ENCODE peak calls at places on chromosome 14, in nine cellular contexts. P is nephron progenitor cell; Y is T1000; O is pons; J is T-cell; U is stimulated activated CD4-positive, alpha-beta T cell treated with anti-CD3 and anti-CD28 coated beads, Interleukin-4, amount 100 ng/mL, for 24 hours; G is A549; C is activated CD4-positive, alpha-beta memory T cell treated with anti-CD3 and anti-CD28 coated beads, Interleukin-2, amount 10 ng/mL, durations not matched to agents 7 days and 5 days; X is CD4-positive, alpha-beta T cell. B is an unnamed sample.

GRCh38 chr14:26008290-26008689 is 589.5 kb downstream of the NOVA1 start:
- DNase-seq in P (no peak), Y (no peak), O (peak), J (no peak), U (no peak), G (no peak), C (no peak), X (no peak), B (no peak)

GRCh38 chr14:45135181-45135580 is 549 bp upstream of the FANCM start:
- DNase-seq in P (no peak), Y (no peak), O (no peak), J (no peak), U (no peak), G (no peak), C (no peak), X (no peak), B (no peak)

GRCh38 chr14:57987596-57988300 is 121.9 kb upstream of the SLC35F4 start:
- DNase-seq in P (no peak), Y (no peak), O (no peak), J (no peak), U (no peak), G (no peak), C (no peak), X (no peak), B (no peak)

GRCh38 chr14:54435500-54435981 is 5.6 kb downstream of the CNIH1 start:
- DNase-seq in P (no peak), Y (no peak), O (no peak), J (no peak), U (no peak), G (no peak), C (no peak), X (no peak), B (peak)

GRCh38 chr14:55051426-55052258 is at the start of gene MAPK1IP1L:
- DNase-seq in P (peak), Y (peak), O (peak), J (peak), U (peak), G (peak), C (peak), X (peak), B (peak)

GRCh38 chr14:73725116-73726024 is 11.2 kb upstream of the PNMA1 start:
- DNase-seq in P (no peak), Y (no peak), O (no peak), J (no peak), U (peak), G (no peak), C (no peak), X (no peak), B (no peak)

GRCh38 chr14:93587330-93587729 is 156.6 kb downstream of the UNC79 start:
- DNase-seq in P (no peak), Y (no peak), O (no peak), J (no peak), U (no peak), G (no peak), C (no peak), X (no peak), B (no peak)

GRCh38 chr14:59371762-59372161 is 93.4 kb downstream of the GPR135 start:
- DNase-seq in P (no peak), Y (no peak), O (no peak), J (no peak), U (no peak), G (no peak), C (no peak), X (no peak), B (no peak)

GRCh38 chr14:100282766-100283419 is 23.4 kb downstream of the SLC25A29 start:
- DNase-seq in P (no peak), Y (no peak), O (no peak), J (no peak), U (no peak), G (no peak), C (no peak), X (no peak), B (no peak)

GRCh38 chr14:65095633-65096205 is 6.6 kb downstream of the MAX start:
- DNase-seq in P (no peak), Y (no peak), O (peak), J (no peak), U (no peak), G (no peak), C (no peak), X (no peak), B (no peak)

GRCh38 chr14:69153848-69154208 is 909 bp upstream of the DCAF5 start:
- DNase-seq in P (peak), Y (no peak), O (peak), J (no peak), U (no peak), G (no peak), C (no peak), X (no peak), B (peak)

GRCh38 chr14:75631453-75631831 is 29.2 kb downstream of the ERG28 start:
- DNase-seq in P (no peak), Y (no peak), O (no peak), J (no peak), U (no peak), G (no peak), C (no peak), X (no peak), B (no peak)

GRCh38 chr14:79051711-79052094 is 881.5 kb downstream of the NRXN3 start:
- DNase-seq in P (no peak), Y (no peak), O (no peak), J (no peak), U (no peak), G (no peak), C (no peak), X (no peak), B (no peak)

GRCh38 chr14:54278087-54278486 is 118.7 kb upstream of the CDKN3 start:
- DNase-seq in P (no peak), Y (no peak), O (no peak), J (no peak), U (no peak), G (no peak), C (no peak), X (no peak), B (no peak)

GRCh38 chr14:101442451-101442850 is 118.8 kb upstream of the DIO3 start:
- DNase-seq in P (no peak), Y (no peak), O (no peak), J (peak), U (peak), G (no peak), C (peak), X (peak), B (peak)

GRCh38 chr14:65904988-65905387 is 492.5 kb downstream of the FUT8 start:
- DNase-seq in P (no peak), Y (no peak), O (no peak), J (no peak), U (no peak), G (no peak), C (no peak), X (no peak), B (no peak)

GRCh38 chr14:29857545-29857944 is 70.1 kb downstream of the PRKD1 start:
- DNase-seq in P (no peak), Y (no peak), O (no peak), J (no peak), U (no peak), G (no peak), C (no peak), X (no peak), B (no peak)